ENCODE peak calls at places on chromosomes 13 and 19, in eight cellular contexts. Z, X, S, F, G, V, T and M are unnamed samples.

GRCh38 chr13:41678320-41678719 is 221.0 kb downstream of the RGCC start:
- DNase-seq in F (no peak), T (no peak), X (no peak), S (no peak), V (no peak), Z (no peak), G (no peak), M (no peak)

GRCh38 chr19:5397804-5398692 is 57.2 kb upstream of the ZNRF4 start:
- DNase-seq in T (peak; percentile 55), V (no peak), Z (no peak), X (no peak), S (no peak), F (no peak), G (no peak), M (no peak)

GRCh38 chr19:12952488-12953455 is 4.3 kb downstream of the GADD45GIP1 start:
- DNase-seq in Z (no peak), S (no peak), X (no peak), F (peak; percentile 61), G (no peak), V (no peak), T (peak; percentile 79), M (peak; percentile 70)

GRCh38 chr19:3094638-3095374 is 644 bp downstream of the GNA11 start:
- DNase-seq in F (no peak), G (no peak), Z (no peak), X (no peak), S (no peak), V (peak; percentile 60), T (no peak), M (no peak)

GRCh38 chr19:46124638-46125115 is at the start of gene IGFL3:
- DNase-seq in S (no peak), F (peak; percentile 21), V (no peak), X (no peak), Z (no peak), G (no peak), T (no peak), M (peak; percentile 58)

GRCh38 chr13:38628554-38628953 is 58.3 kb upstream of the FREM2 start:
- DNase-seq in F (no peak), T (no peak), X (no peak), V (no peak), S (no peak), G (no peak), Z (no peak), M (no peak)

GRCh38 chr13:77980592-77980991 is 62.0 kb upstream of the EDNRB start:
- DNase-seq in S (no peak), X (peak; percentile 20), F (no peak), Z (no peak), V (no peak), T (no peak), G (no peak), M (peak; percentile 59)

GRCh38 chr13:103289661-103290060 is 223.4 kb upstream of the SLC10A2 start:
- DNase-seq in F (no peak), X (no peak), V (no peak), S (no peak), G (no peak), Z (no peak), T (no peak), M (peak; percentile 48)

GRCh38 chr19:19260417-19260816 is 12.7 kb downstream of the TM6SF2 start:
- DNase-seq in F (no peak), G (no peak), T (no peak), S (no peak), V (no peak), Z (no peak), X (no peak), M (no peak)

GRCh38 chr13:67063036-67063435 is 167.1 kb downstream of the PCDH9 start:
- DNase-seq in G (no peak), V (no peak), X (no peak), F (no peak), Z (no peak), S (no peak), T (no peak), M (peak; percentile 99)

GRCh38 chr19:17394891-17395415 is 957 bp upstream of the CCDC194 start:
- DNase-seq in F (peak; percentile 29), G (peak; percentile 41), V (peak; percentile 70), S (peak; percentile 40), T (no peak), Z (no peak), X (no peak), M (no peak)

GRCh38 chr19:41951686-41952172 is 7.4 kb downstream of the RABAC1 start:
- DNase-seq in F (peak; percentile 61), X (peak; percentile 52), S (peak; percentile 61), G (peak; percentile 68), T (peak; percentile 80), Z (peak; percentile 76), V (peak; percentile 81), M (peak; percentile 46)

GRCh38 chr13:25372275-25373081 is 704 bp downstream of the ATP8A2 start:
- DNase-seq in S (no peak), G (no peak), X (no peak), F (no peak), T (no peak), Z (no peak), V (no peak), M (no peak)
- H3K4me3 ChIP-seq in S (peak overlapping the region; percentile 46), G (peak overlapping the region; percentile 26), X (no peak overlapping the region), F (peak overlapping the region; percentile 18), T (peak overlapping the region; percentile 75), Z (peak overlapping the region; percentile 59), V (no peak overlapping the region), M (peak overlapping the region; percentile 33)

DNA sequence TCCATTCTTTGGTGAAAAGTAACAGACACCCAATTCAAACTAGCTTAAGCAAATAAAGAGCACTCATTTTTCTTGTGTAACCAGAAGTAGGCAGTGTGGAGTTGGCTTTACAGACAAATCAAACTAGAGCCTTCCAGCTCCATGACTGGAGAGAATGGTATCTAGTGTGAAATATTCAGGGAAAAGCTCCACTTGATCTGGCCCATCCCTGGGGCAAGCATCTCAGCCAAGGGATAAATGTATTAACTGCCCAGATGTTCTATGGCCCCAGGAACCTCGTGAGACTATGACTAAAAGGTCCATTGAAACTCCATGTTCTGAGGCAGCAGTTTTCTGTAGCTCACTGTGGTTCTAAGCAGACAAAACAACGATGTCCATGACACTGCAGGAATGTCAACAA is 49.9 kb downstream of the TBC1D4 start:
- DNase-seq in G (no peak), S (no peak), Z (no peak), T (no peak), F (no peak), X (no peak), V (no peak), M (no peak)
- TF ChIP-seq CTCF in G (no peak), S (no peak), Z (no peak), T (no peak), F (no peak), X (no peak), V (no peak), M (no peak)

GRCh38 chr13:104586010-104586746 is 1520.0 kb upstream of the SLC10A2 start:
- DNase-seq in G (peak; percentile 31), T (no peak), F (peak; percentile 35), X (no peak), Z (no peak), V (no peak), S (no peak), M (peak; percentile 55)
- H3K4me3 ChIP-seq in G (peak overlapping the region; percentile 19), T (no peak overlapping the region), F (no peak overlapping the region), X (no peak overlapping the region), Z (no peak overlapping the region), V (no peak overlapping the region), S (no peak overlapping the region), M (no peak overlapping the region)

GRCh38 chr13:42876270-42876714 is 94.9 kb downstream of the FAM216B start:
- DNase-seq in Z (no peak), S (no peak), T (no peak), V (no peak), X (no peak), G (no peak), F (no peak), M (no peak)

GRCh38 chr13:42876810-42877550 is 95.6 kb downstream of the FAM216B start:
- DNase-seq in X (no peak), F (peak; percentile 92), T (no peak), S (no peak), Z (no peak), V (no peak), G (no peak), M (no peak)

GRCh38 chr13:42873081-42873480 is 91.7 kb downstream of the FAM216B start:
- DNase-seq in X (no peak), V (no peak), G (no peak), S (no peak), F (no peak), T (no peak), Z (no peak), M (no peak)

GRCh38 chr13:42878721-42879120 is 97.3 kb downstream of the FAM216B start:
- DNase-seq in Z (no peak), G (no peak), S (no peak), X (no peak), V (no peak), T (no peak), F (no peak), M (no peak)

DNA sequence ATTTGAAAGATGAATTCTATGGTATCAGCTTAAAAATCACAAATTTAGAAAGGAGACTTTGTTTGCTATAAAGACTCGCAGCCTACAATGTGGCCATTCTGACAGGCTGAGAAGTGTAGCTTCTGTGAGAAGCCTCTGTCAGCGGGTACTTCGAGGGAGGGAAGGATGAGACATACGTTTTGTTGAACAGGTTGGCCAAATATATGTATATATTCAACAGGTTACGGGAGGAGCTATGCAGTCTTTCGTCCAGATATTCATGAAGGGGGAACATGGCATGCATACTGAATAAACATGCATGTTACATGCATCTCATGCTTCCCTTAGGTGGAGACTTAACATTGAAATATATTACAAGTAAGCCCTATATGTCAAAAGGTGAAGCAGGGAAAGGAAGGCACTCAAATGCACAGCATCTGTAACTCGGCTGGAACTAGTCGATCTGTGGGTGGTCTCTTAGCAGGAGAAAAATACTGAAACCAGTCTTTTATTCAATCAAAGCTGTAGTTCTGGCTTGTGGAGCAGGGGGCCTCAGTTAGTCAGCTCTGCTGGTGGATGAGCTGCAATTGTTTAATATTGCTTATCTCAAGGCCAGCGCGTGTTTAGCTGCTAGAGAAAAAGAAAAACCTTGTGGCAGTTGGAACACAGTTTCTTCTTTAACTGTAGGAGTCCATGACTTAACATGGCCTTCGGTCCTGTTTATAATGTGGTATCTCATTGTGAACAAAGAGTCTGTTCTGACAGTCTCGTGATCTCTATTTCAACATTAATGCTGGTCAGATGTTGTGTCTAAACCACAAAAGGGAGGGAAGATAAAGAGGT is 94.3 kb downstream of the FAM216B start:
- DNase-seq in G (no peak), S (no peak), F (no peak), T (no peak), V (no peak), Z (no peak), X (no peak), M (no peak)
- TF ChIP-seq CTCF in G (no peak), S (no peak), F (no peak), T (no peak), V (no peak), Z (no peak), X (no peak), M (peak; percentile 52)